ENCODE peak calls at places on chromosomes 7 and 10, in ten cellular contexts. B, K, Z, S, G, R, Q, W, F and M are unnamed samples.
A peak's percentile ranks its signal among the peaks of the same experiment; 100 is the strongest.

GRCh38 chr10:80289451-80290287 is at the start of gene MAT1A:
- DNase-seq in Z (no peak), Q (no peak), R (no peak), W (peak; percentile 59), B (no peak), F (no peak), G (no peak), K (peak; percentile 3), S (no peak), M (no peak)

GRCh38 chr10:98080474-98080873 is 50.1 kb upstream of the CRTAC1 start:
- DNase-seq in G (no peak), Z (no peak), K (no peak), S (no peak), R (no peak), F (no peak), Q (no peak), W (no peak), B (no peak), M (no peak)

GRCh38 chr10:31590023-31590800 is 271.2 kb downstream of the ZEB1 start:
- DNase-seq in K (peak; percentile 19), Z (no peak), F (no peak), Q (no peak), W (no peak), B (no peak), S (no peak), G (no peak), R (no peak), M (no peak)

GRCh38 chr7:55018361-55019328 is at the start of gene EGFR:
- DNase-seq in F (peak; percentile 80), W (peak; percentile 74), R (no peak), B (no peak), Q (peak; percentile 76), Z (peak; percentile 93), K (peak; percentile 80), S (peak; percentile 96), G (peak; percentile 85), M (no peak)

GRCh38 chr7:41858196-41858595 is 155.3 kb upstream of the INHBA start:
- DNase-seq in W (no peak), F (no peak), S (no peak), Q (no peak), G (no peak), Z (no peak), R (no peak), B (no peak), K (peak; percentile 74), M (no peak)

GRCh38 chr7:128135275-128136214 is 104.3 kb upstream of the LRRC4 start:
- DNase-seq in F (peak; percentile 44), G (peak; percentile 39), W (peak; percentile 22), B (peak; percentile 46), K (peak; percentile 37), R (peak; percentile 59), Z (peak; percentile 81), S (peak; percentile 72), Q (peak; percentile 51), M (peak; percentile 46)

GRCh38 chr10:64036996-64037666 is 515.9 kb downstream of the REEP3 start:
- DNase-seq in W (no peak), Z (no peak), B (no peak), R (no peak), G (no peak), F (no peak), K (no peak), Q (no peak), S (no peak), M (no peak)

GRCh38 chr7:80722596-80723141 is 84.2 kb downstream of the CD36 start:
- DNase-seq in Z (peak; percentile 64), R (no peak), B (no peak), W (peak; percentile 90), G (peak; percentile 20), K (peak; percentile 100), Q (peak; percentile 98), S (peak; percentile 85), F (peak; percentile 76), M (no peak)

GRCh38 chr7:119090851-119091250 is 866.3 kb downstream of the ANKRD7 start:
- DNase-seq in F (no peak), S (no peak), Z (no peak), Q (no peak), R (no peak), G (no peak), K (no peak), W (no peak), B (no peak), M (no peak)

GRCh38 chr10:90738885-90739284 is 119.0 kb downstream of the HTR7 start:
- DNase-seq in S (no peak), Q (no peak), G (no peak), Z (no peak), K (peak; percentile 8), F (no peak), R (no peak), W (no peak), B (no peak), M (no peak)

GRCh38 chr7:138492423-138492822 is 32.4 kb downstream of the TRIM24 start:
- DNase-seq in K (no peak), F (no peak), R (no peak), B (no peak), W (no peak), Q (no peak), Z (no peak), G (no peak), S (no peak), M (no peak)

GRCh38 chr10:9858816-9859215 is 1158.9 kb upstream of the CELF2 start:
- DNase-seq in W (no peak), K (peak; percentile 11), R (no peak), B (no peak), G (no peak), Q (no peak), F (no peak), Z (no peak), S (no peak), M (no peak)

GRCh38 chr7:40972426-40972825 is 730.5 kb downstream of the INHBA start:
- DNase-seq in K (no peak), W (no peak), S (no peak), G (no peak), Z (no peak), F (no peak), R (no peak), Q (no peak), B (no peak), M (no peak)

GRCh38 chr7:86643478-86644281 is at the start of gene GRM3:
- DNase-seq in F (no peak), S (peak; percentile 4), G (peak; percentile 24), Z (no peak), B (no peak), W (no peak), K (no peak), Q (no peak), R (no peak), M (no peak)

GRCh38 chr7:86647340-86648094 is 3.8 kb downstream of the GRM3 start:
- DNase-seq in G (no peak), B (no peak), W (no peak), Q (no peak), F (no peak), S (no peak), K (no peak), Z (no peak), R (no peak), M (no peak)

GRCh38 chr7:86644282-86645173 is 819 bp downstream of the GRM3 start:
- DNase-seq in R (no peak), F (no peak), W (no peak), Q (no peak), K (no peak), S (no peak), Z (peak; percentile 64), G (no peak), B (no peak), M (no peak)

GRCh38 chr7:86645676-86646276 is 2.1 kb downstream of the GRM3 start:
- DNase-seq in K (no peak), F (no peak), G (no peak), R (no peak), Q (no peak), S (no peak), Z (no peak), W (no peak), B (no peak), M (no peak)

GRCh38 chr7:86645174-86645566 is 1.5 kb downstream of the GRM3 start:
- DNase-seq in Q (no peak), R (no peak), F (no peak), G (no peak), K (no peak), W (no peak), S (no peak), Z (no peak), B (no peak), M (no peak)
- H3K4me3 ChIP-seq in Q (no peak overlapping the region), R (no peak overlapping the region), F (no peak overlapping the region), G (peak overlapping the region; percentile 52), K (no peak overlapping the region), W (no peak overlapping the region), S (no peak overlapping the region), Z (no peak overlapping the region), B (no peak overlapping the region), M (no peak overlapping the region)

DNA sequence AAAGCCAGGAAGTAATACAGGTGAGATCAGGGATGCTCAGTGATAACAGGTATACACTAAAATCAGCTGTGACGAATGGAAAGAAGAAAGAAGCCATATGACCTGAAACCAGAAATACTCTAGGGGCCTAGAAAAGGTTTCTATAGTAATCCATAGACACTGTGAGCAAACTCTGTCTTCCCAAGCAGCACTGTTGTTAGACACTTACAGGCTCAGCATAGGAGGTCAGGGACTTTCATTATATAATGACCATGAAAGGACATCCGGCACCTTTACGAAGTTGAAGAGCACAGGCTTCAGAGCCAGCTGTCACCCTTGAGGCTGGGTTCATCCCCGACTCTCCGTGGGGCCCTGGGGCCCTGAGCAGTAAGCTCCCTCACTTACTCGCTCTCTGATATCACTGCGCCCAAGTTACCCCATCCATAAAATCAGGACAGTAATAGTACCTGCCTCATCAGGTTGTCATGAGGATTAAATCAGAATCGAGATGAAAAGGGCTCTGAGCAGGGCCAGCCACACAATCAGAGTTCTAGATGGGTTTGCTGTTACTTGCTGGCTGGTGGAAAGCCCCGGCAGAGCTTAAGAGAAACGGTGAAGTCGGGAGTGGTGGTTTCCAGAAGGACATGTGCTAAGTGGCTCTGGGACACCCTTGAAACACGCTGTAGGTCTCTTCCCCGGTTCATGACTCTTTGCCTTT is 79.5 kb downstream of the ITIH5 start:
- DNase-seq in K (no peak), Q (no peak), F (no peak), B (no peak), W (no peak), Z (no peak), S (no peak), R (no peak), G (no peak), M (no peak)
- H3K27me3 ChIP-seq in K (peaks cover 4% of the 10 kb centered on the region), Q (peaks cover 9% of the 10 kb centered on the region), F (peaks cover 5% of the 10 kb centered on the region), B (no peaks in the 10 kb centered on the region), W (peaks cover 2% of the 10 kb centered on the region), Z (no peaks in the 10 kb centered on the region), S (peaks cover 56% of the 10 kb centered on the region), R (no peaks in the 10 kb centered on the region), G (no peaks in the 10 kb centered on the region), M (no peaks in the 10 kb centered on the region)

GRCh38 chr7:152140067-152140466 is 114.6 kb downstream of the GALNT11 start:
- DNase-seq in F (no peak), S (no peak), R (no peak), Q (no peak), K (no peak), W (no peak), Z (no peak), B (no peak), G (no peak), M (no peak)
- H3K36me3 ChIP-seq in F (no peaks in the 10 kb centered on the region), S (peaks cover 9% of the 10 kb centered on the region), R (peaks cover 46% of the 10 kb centered on the region), Q (peaks cover 27% of the 10 kb centered on the region), K (peaks cover 43% of the 10 kb centered on the region), W (peaks cover 25% of the 10 kb centered on the region), Z (peaks cover 82% of the 10 kb centered on the region), B (peaks cover 87% of the 10 kb centered on the region), G (peaks cover 65% of the 10 kb centered on the region), M (peaks cover 26% of the 10 kb centered on the region)

DNA sequence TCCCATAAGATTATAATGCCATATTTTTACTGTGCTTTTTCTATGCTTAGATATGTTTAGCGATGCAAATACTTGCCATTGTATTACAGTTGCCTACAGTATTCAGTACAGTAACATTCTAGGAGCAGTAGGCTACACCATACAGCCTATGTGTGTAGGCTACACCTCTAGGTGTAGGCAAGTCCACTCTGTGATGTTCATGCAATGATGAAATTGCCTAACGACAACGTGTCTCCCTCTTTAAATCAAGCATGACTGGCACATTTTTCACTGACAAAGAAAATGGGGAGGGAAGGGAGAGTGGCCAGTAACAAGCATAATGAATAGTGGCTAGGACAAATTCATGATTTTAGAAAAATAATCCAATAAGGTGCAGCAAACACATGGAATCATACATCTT is 1.7 kb downstream of the NCAPG2 start:
- DNase-seq in Q (no peak), B (no peak), W (no peak), F (no peak), S (no peak), G (no peak), K (no peak), Z (no peak), R (no peak), M (no peak)
- H3K4me3 ChIP-seq in Q (peak overlapping the region; percentile 99), B (no peak overlapping the region), W (no peak overlapping the region), F (no peak overlapping the region), S (no peak overlapping the region), G (no peak overlapping the region), K (no peak overlapping the region), Z (no peak overlapping the region), R (no peak overlapping the region), M (no peak overlapping the region)